ENCODE peak calls at places on chromosomes 16 and 17, in eight cellular contexts. One of them, this sample, is unnamed.

GRCh38 chr17:78986048-78986648 is 6.4 kb upstream of the LGALS3BP start:
- DNase-seq in dermis microvascular lymphatic vessel endothelial cell: peak; percentile 83
- DNase-seq in endothelial cell: no peak
- DNase-seq in OCI-LY7: peak; percentile 47
- DNase-seq in stimulated activated naive CD4-positive, alpha-beta T cell: no peak
- DNase-seq in lower leg skin: no peak
- DNase-seq in renal cortical epithelial cell: peak; percentile 27
- DNase-seq in adipocyte: peak; percentile 17
- DNase-seq in this sample: no peak

GRCh38 chr17:5951912-5952311 is 118.3 kb upstream of the WSCD1 start:
- DNase-seq in dermis microvascular lymphatic vessel endothelial cell: no peak
- DNase-seq in endothelial cell: no peak
- DNase-seq in OCI-LY7: no peak
- DNase-seq in stimulated activated naive CD4-positive, alpha-beta T cell: no peak
- DNase-seq in lower leg skin: no peak
- DNase-seq in renal cortical epithelial cell: no peak
- DNase-seq in adipocyte: no peak
- DNase-seq in this sample: no peak

GRCh38 chr17:57954421-57955182 is 610 bp downstream of the CUEDC1 start:
- DNase-seq in dermis microvascular lymphatic vessel endothelial cell: peak; percentile 49
- DNase-seq in endothelial cell: peak; percentile 42
- DNase-seq in OCI-LY7: no peak
- DNase-seq in stimulated activated naive CD4-positive, alpha-beta T cell: no peak
- DNase-seq in lower leg skin: peak; percentile 70
- DNase-seq in renal cortical epithelial cell: no peak
- DNase-seq in adipocyte: peak; percentile 87
- DNase-seq in this sample: peak; percentile 62

GRCh38 chr17:74842599-74843351 is 16.9 kb downstream of the GRIN2C start:
- DNase-seq in dermis microvascular lymphatic vessel endothelial cell: peak; percentile 75
- DNase-seq in endothelial cell: peak; percentile 73
- DNase-seq in OCI-LY7: no peak
- DNase-seq in stimulated activated naive CD4-positive, alpha-beta T cell: no peak
- DNase-seq in lower leg skin: no peak
- DNase-seq in renal cortical epithelial cell: peak; percentile 21
- DNase-seq in adipocyte: peak; percentile 76
- DNase-seq in this sample: peak; percentile 59

GRCh38 chr16:5882087-5882661 is 784.6 kb upstream of the EEF2KMT start:
- DNase-seq in dermis microvascular lymphatic vessel endothelial cell: no peak
- DNase-seq in endothelial cell: no peak
- DNase-seq in OCI-LY7: no peak
- DNase-seq in stimulated activated naive CD4-positive, alpha-beta T cell: no peak
- DNase-seq in lower leg skin: no peak
- DNase-seq in renal cortical epithelial cell: no peak
- DNase-seq in adipocyte: no peak
- DNase-seq in this sample: no peak

GRCh38 chr16:50372611-50373344 is 4.0 kb upstream of the BRD7 start:
- DNase-seq in dermis microvascular lymphatic vessel endothelial cell: no peak
- DNase-seq in endothelial cell: no peak
- DNase-seq in OCI-LY7: no peak
- DNase-seq in stimulated activated naive CD4-positive, alpha-beta T cell: no peak
- DNase-seq in lower leg skin: no peak
- DNase-seq in renal cortical epithelial cell: peak; percentile 61
- DNase-seq in adipocyte: peak; percentile 24
- DNase-seq in this sample: no peak

GRCh38 chr16:68446941-68447675 is 1.2 kb downstream of the SMPD3 start:
- DNase-seq in dermis microvascular lymphatic vessel endothelial cell: no peak
- DNase-seq in endothelial cell: no peak
- DNase-seq in OCI-LY7: no peak
- DNase-seq in stimulated activated naive CD4-positive, alpha-beta T cell: no peak
- DNase-seq in lower leg skin: no peak
- DNase-seq in renal cortical epithelial cell: no peak
- DNase-seq in adipocyte: no peak
- DNase-seq in this sample: peak; percentile 2

GRCh38 chr17:81253358-81254131 is 14.4 kb downstream of the NDUFAF8 start:
- DNase-seq in dermis microvascular lymphatic vessel endothelial cell: peak; percentile 53
- DNase-seq in endothelial cell: peak; percentile 61
- DNase-seq in OCI-LY7: peak; percentile 63
- DNase-seq in stimulated activated naive CD4-positive, alpha-beta T cell: peak; percentile 43
- DNase-seq in lower leg skin: no peak
- DNase-seq in renal cortical epithelial cell: no peak
- DNase-seq in adipocyte: peak; percentile 64
- DNase-seq in this sample: peak; percentile 68

GRCh38 chr17:20143740-20144139 is 134.6 kb downstream of the SPECC1 start:
- DNase-seq in dermis microvascular lymphatic vessel endothelial cell: no peak
- DNase-seq in endothelial cell: no peak
- DNase-seq in OCI-LY7: no peak
- DNase-seq in stimulated activated naive CD4-positive, alpha-beta T cell: no peak
- DNase-seq in lower leg skin: no peak
- DNase-seq in renal cortical epithelial cell: no peak
- DNase-seq in adipocyte: no peak
- DNase-seq in this sample: no peak

GRCh38 chr17:46947236-46947635 is 24.3 kb downstream of the GOSR2 start:
- DNase-seq in dermis microvascular lymphatic vessel endothelial cell: no peak
- DNase-seq in endothelial cell: no peak
- DNase-seq in OCI-LY7: no peak
- DNase-seq in stimulated activated naive CD4-positive, alpha-beta T cell: no peak
- DNase-seq in lower leg skin: no peak
- DNase-seq in renal cortical epithelial cell: no peak
- DNase-seq in adipocyte: no peak
- DNase-seq in this sample: no peak

GRCh38 chr16:30006659-30007377 is 4.0 kb downstream of the DOC2A start:
- DNase-seq in dermis microvascular lymphatic vessel endothelial cell: no peak
- DNase-seq in endothelial cell: no peak
- DNase-seq in OCI-LY7: no peak
- DNase-seq in stimulated activated naive CD4-positive, alpha-beta T cell: no peak
- DNase-seq in lower leg skin: no peak
- DNase-seq in renal cortical epithelial cell: no peak
- DNase-seq in adipocyte: no peak
- DNase-seq in this sample: no peak

GRCh38 chr17:145671-146541 is 8.5 kb downstream of the SCGB1C2 start:
- DNase-seq in dermis microvascular lymphatic vessel endothelial cell: no peak
- DNase-seq in endothelial cell: peak; percentile 3
- DNase-seq in OCI-LY7: no peak
- DNase-seq in stimulated activated naive CD4-positive, alpha-beta T cell: no peak
- DNase-seq in lower leg skin: peak; percentile 11
- DNase-seq in renal cortical epithelial cell: no peak
- DNase-seq in adipocyte: no peak
- DNase-seq in this sample: no peak

GRCh38 chr16:56252835-56253234 is 61.5 kb downstream of the GNAO1 start:
- DNase-seq in dermis microvascular lymphatic vessel endothelial cell: no peak
- DNase-seq in endothelial cell: no peak
- DNase-seq in OCI-LY7: no peak
- DNase-seq in stimulated activated naive CD4-positive, alpha-beta T cell: no peak
- DNase-seq in lower leg skin: no peak
- DNase-seq in renal cortical epithelial cell: no peak
- DNase-seq in adipocyte: no peak
- DNase-seq in this sample: no peak

GRCh38 chr17:1137465-1137894 is 42.3 kb downstream of the ABR start:
- DNase-seq in dermis microvascular lymphatic vessel endothelial cell: no peak
- DNase-seq in endothelial cell: no peak
- DNase-seq in OCI-LY7: no peak
- DNase-seq in stimulated activated naive CD4-positive, alpha-beta T cell: peak; percentile 21
- DNase-seq in lower leg skin: no peak
- DNase-seq in renal cortical epithelial cell: peak; percentile 33
- DNase-seq in adipocyte: no peak
- DNase-seq in this sample: no peak

GRCh38 chr16:49755291-49755611 is 100.7 kb downstream of the ZNF423 start:
- DNase-seq in dermis microvascular lymphatic vessel endothelial cell: peak; percentile 49
- DNase-seq in endothelial cell: peak; percentile 54
- DNase-seq in OCI-LY7: no peak
- DNase-seq in stimulated activated naive CD4-positive, alpha-beta T cell: no peak
- DNase-seq in lower leg skin: peak; percentile 22
- DNase-seq in renal cortical epithelial cell: peak; percentile 46
- DNase-seq in adipocyte: peak; percentile 71
- DNase-seq in this sample: no peak

GRCh38 chr17:47205419-47205963 is 3.7 kb upstream of the MYL4 start:
- DNase-seq in dermis microvascular lymphatic vessel endothelial cell: no peak
- DNase-seq in endothelial cell: no peak
- DNase-seq in OCI-LY7: peak; percentile 90
- DNase-seq in stimulated activated naive CD4-positive, alpha-beta T cell: peak; percentile 52
- DNase-seq in lower leg skin: no peak
- DNase-seq in renal cortical epithelial cell: peak; percentile 98
- DNase-seq in adipocyte: peak; percentile 75
- DNase-seq in this sample: no peak

GRCh38 chr16:23062524-23062923 is 86.7 kb downstream of the USP31 start:
- DNase-seq in dermis microvascular lymphatic vessel endothelial cell: no peak
- DNase-seq in endothelial cell: no peak
- DNase-seq in OCI-LY7: no peak
- DNase-seq in stimulated activated naive CD4-positive, alpha-beta T cell: no peak
- DNase-seq in lower leg skin: no peak
- DNase-seq in renal cortical epithelial cell: no peak
- DNase-seq in adipocyte: no peak
- DNase-seq in this sample: no peak

GRCh38 chr17:77316191-77316641 is 175.4 kb downstream of the SEC14L1 start:
- DNase-seq in dermis microvascular lymphatic vessel endothelial cell: peak; percentile 62
- DNase-seq in endothelial cell: no peak
- DNase-seq in OCI-LY7: no peak
- DNase-seq in stimulated activated naive CD4-positive, alpha-beta T cell: no peak
- DNase-seq in lower leg skin: peak; percentile 39
- DNase-seq in renal cortical epithelial cell: peak; percentile 74
- DNase-seq in adipocyte: peak; percentile 72
- DNase-seq in this sample: no peak

GRCh38 chr17:74712756-74713155 is at the start of gene CD300LF:
- DNase-seq in dermis microvascular lymphatic vessel endothelial cell: no peak
- DNase-seq in endothelial cell: no peak
- DNase-seq in OCI-LY7: no peak
- DNase-seq in stimulated activated naive CD4-positive, alpha-beta T cell: no peak
- DNase-seq in lower leg skin: peak; percentile 30
- DNase-seq in renal cortical epithelial cell: no peak
- DNase-seq in adipocyte: no peak
- DNase-seq in this sample: no peak

GRCh38 chr16:80055831-80056230 is 455.3 kb upstream of the MAF start:
- DNase-seq in dermis microvascular lymphatic vessel endothelial cell: no peak
- DNase-seq in endothelial cell: no peak
- DNase-seq in OCI-LY7: no peak
- DNase-seq in stimulated activated naive CD4-positive, alpha-beta T cell: no peak
- DNase-seq in lower leg skin: no peak
- DNase-seq in renal cortical epithelial cell: no peak
- DNase-seq in adipocyte: no peak
- DNase-seq in this sample: no peak

GRCh38 chr17:17710728-17711541 is 29.7 kb downstream of the RAI1 start:
- DNase-seq in dermis microvascular lymphatic vessel endothelial cell: peak; percentile 94
- DNase-seq in endothelial cell: peak; percentile 31
- DNase-seq in OCI-LY7: no peak
- DNase-seq in stimulated activated naive CD4-positive, alpha-beta T cell: no peak
- DNase-seq in lower leg skin: no peak
- DNase-seq in renal cortical epithelial cell: peak; percentile 97
- DNase-seq in adipocyte: peak; percentile 93
- DNase-seq in this sample: no peak

GRCh38 chr17:19258371-19258770 is 21.2 kb downstream of the EPN2 start:
- DNase-seq in dermis microvascular lymphatic vessel endothelial cell: peak; percentile 45
- DNase-seq in endothelial cell: no peak
- DNase-seq in OCI-LY7: no peak
- DNase-seq in stimulated activated naive CD4-positive, alpha-beta T cell: no peak
- DNase-seq in lower leg skin: no peak
- DNase-seq in renal cortical epithelial cell: no peak
- DNase-seq in adipocyte: no peak
- DNase-seq in this sample: no peak

GRCh38 chr16:69498926-69499325 is 66.8 kb upstream of the NFAT5 start:
- DNase-seq in dermis microvascular lymphatic vessel endothelial cell: no peak
- DNase-seq in endothelial cell: no peak
- DNase-seq in OCI-LY7: no peak
- DNase-seq in stimulated activated naive CD4-positive, alpha-beta T cell: no peak
- DNase-seq in lower leg skin: no peak
- DNase-seq in renal cortical epithelial cell: no peak
- DNase-seq in adipocyte: no peak
- DNase-seq in this sample: no peak

GRCh38 chr16:7397901-7398300 is 65.3 kb downstream of the RBFOX1 start:
- DNase-seq in dermis microvascular lymphatic vessel endothelial cell: no peak
- DNase-seq in endothelial cell: no peak
- DNase-seq in OCI-LY7: no peak
- DNase-seq in stimulated activated naive CD4-positive, alpha-beta T cell: no peak
- DNase-seq in lower leg skin: no peak
- DNase-seq in renal cortical epithelial cell: peak; percentile 22
- DNase-seq in adipocyte: no peak
- DNase-seq in this sample: no peak

GRCh38 chr17:64622931-64623654 is 39.0 kb downstream of the SMURF2 start:
- DNase-seq in dermis microvascular lymphatic vessel endothelial cell: peak; percentile 95
- DNase-seq in endothelial cell: no peak
- DNase-seq in OCI-LY7: no peak
- DNase-seq in stimulated activated naive CD4-positive, alpha-beta T cell: no peak
- DNase-seq in lower leg skin: no peak
- DNase-seq in renal cortical epithelial cell: peak; percentile 86
- DNase-seq in adipocyte: peak; percentile 80
- DNase-seq in this sample: no peak

GRCh38 chr17:9644910-9645751 is at the start of gene USP43:
- DNase-seq in dermis microvascular lymphatic vessel endothelial cell: no peak
- DNase-seq in endothelial cell: peak; percentile 21
- DNase-seq in OCI-LY7: peak; percentile 26
- DNase-seq in stimulated activated naive CD4-positive, alpha-beta T cell: no peak
- DNase-seq in lower leg skin: no peak
- DNase-seq in renal cortical epithelial cell: peak; percentile 46
- DNase-seq in adipocyte: peak; percentile 12
- DNase-seq in this sample: peak; percentile 28

GRCh38 chr17:75267403-75268232 is 3.4 kb downstream of the MIF4GD start:
- DNase-seq in dermis microvascular lymphatic vessel endothelial cell: no peak
- DNase-seq in endothelial cell: peak; percentile 35
- DNase-seq in OCI-LY7: no peak
- DNase-seq in stimulated activated naive CD4-positive, alpha-beta T cell: no peak
- DNase-seq in lower leg skin: no peak
- DNase-seq in renal cortical epithelial cell: no peak
- DNase-seq in adipocyte: no peak
- DNase-seq in this sample: no peak

GRCh38 chr16:24094660-24095059 is 161.5 kb upstream of the CACNG3 start:
- DNase-seq in dermis microvascular lymphatic vessel endothelial cell: no peak
- DNase-seq in endothelial cell: no peak
- DNase-seq in OCI-LY7: no peak
- DNase-seq in stimulated activated naive CD4-positive, alpha-beta T cell: no peak
- DNase-seq in lower leg skin: no peak
- DNase-seq in renal cortical epithelial cell: no peak
- DNase-seq in adipocyte: no peak
- DNase-seq in this sample: no peak

GRCh38 chr16:19114359-19115147 is 789 bp downstream of the ITPRIPL2 start:
- DNase-seq in dermis microvascular lymphatic vessel endothelial cell: peak; percentile 75
- DNase-seq in endothelial cell: peak; percentile 68
- DNase-seq in OCI-LY7: no peak
- DNase-seq in stimulated activated naive CD4-positive, alpha-beta T cell: no peak
- DNase-seq in lower leg skin: peak; percentile 65
- DNase-seq in renal cortical epithelial cell: no peak
- DNase-seq in adipocyte: peak; percentile 71
- DNase-seq in this sample: peak; percentile 41

GRCh38 chr17:79985361-79985760 is 50.3 kb downstream of the TBC1D16 start:
- DNase-seq in dermis microvascular lymphatic vessel endothelial cell: no peak
- DNase-seq in endothelial cell: no peak
- DNase-seq in OCI-LY7: no peak
- DNase-seq in stimulated activated naive CD4-positive, alpha-beta T cell: no peak
- DNase-seq in lower leg skin: no peak
- DNase-seq in renal cortical epithelial cell: no peak
- DNase-seq in adipocyte: no peak
- DNase-seq in this sample: no peak

GRCh38 chr17:11805952-11806351 is 191.3 kb downstream of the ZNF18 start:
- DNase-seq in dermis microvascular lymphatic vessel endothelial cell: no peak
- DNase-seq in endothelial cell: no peak
- DNase-seq in OCI-LY7: no peak
- DNase-seq in stimulated activated naive CD4-positive, alpha-beta T cell: no peak
- DNase-seq in lower leg skin: no peak
- DNase-seq in renal cortical epithelial cell: no peak
- DNase-seq in adipocyte: no peak
- DNase-seq in this sample: no peak

GRCh38 chr16:23155445-23156049 is 6.3 kb upstream of the USP31 start:
- DNase-seq in dermis microvascular lymphatic vessel endothelial cell: peak; percentile 39
- DNase-seq in endothelial cell: peak; percentile 25
- DNase-seq in OCI-LY7: peak; percentile 45
- DNase-seq in stimulated activated naive CD4-positive, alpha-beta T cell: no peak
- DNase-seq in lower leg skin: no peak
- DNase-seq in renal cortical epithelial cell: no peak
- DNase-seq in adipocyte: no peak
- DNase-seq in this sample: no peak

GRCh38 chr16:85868495-85868894 is 30.5 kb upstream of the IRF8 start:
- DNase-seq in dermis microvascular lymphatic vessel endothelial cell: no peak
- DNase-seq in endothelial cell: no peak
- DNase-seq in OCI-LY7: no peak
- DNase-seq in stimulated activated naive CD4-positive, alpha-beta T cell: no peak
- DNase-seq in lower leg skin: no peak
- DNase-seq in renal cortical epithelial cell: no peak
- DNase-seq in adipocyte: no peak
- DNase-seq in this sample: no peak